ENCODE peak calls at places on chromosome 18, in four cellular contexts. Q, G, J and Y are unnamed samples.
A peak's percentile ranks its signal among the peaks of the same experiment; 100 is the strongest.

GRCh38 chr18:9021458-9021857 is 81.0 kb upstream of the NDUFV2 start:
- DNase-seq in Q (no peak), G (no peak), J (no peak), Y (no peak)

GRCh38 chr18:70292628-70293027 is 3.8 kb downstream of the SOCS6 start:
- DNase-seq in Q (no peak), G (no peak), J (no peak), Y (no peak)

GRCh38 chr18:74382481-74382880 is 66.8 kb downstream of the C18orf63 start:
- DNase-seq in Q (no peak), G (no peak), J (no peak), Y (no peak)

GRCh38 chr18:64449433-64449832 is 300.5 kb upstream of the LINC00305 start:
- DNase-seq in Q (no peak), G (no peak), J (no peak), Y (no peak)

GRCh38 chr18:10271481-10271880 is 183.0 kb upstream of the APCDD1 start:
- DNase-seq in Q (no peak), G (no peak), J (no peak), Y (no peak)

GRCh38 chr18:36499938-36500337 is 202.4 kb downstream of the FHOD3 start:
- DNase-seq in Q (no peak), G (no peak), J (peak; percentile 66), Y (no peak)

GRCh38 chr18:22048221-22048620 is 121.2 kb upstream of the GATA6 start:
- DNase-seq in Q (no peak), G (no peak), J (no peak), Y (no peak)

GRCh38 chr18:22168360-22168921 is 948 bp upstream of the GATA6 start:
- DNase-seq in Q (peak; percentile 59), G (peak; percentile 28), J (no peak), Y (peak; percentile 23)

GRCh38 chr18:79011300-79011870 is 31.8 kb downstream of the SALL3 start:
- DNase-seq in Q (no peak), G (no peak), J (no peak), Y (no peak)

GRCh38 chr18:62771494-62771893 is 56.2 kb downstream of the PHLPP1 start:
- DNase-seq in Q (no peak), G (no peak), J (no peak), Y (no peak)

GRCh38 chr18:5894613-5895299 is 566 bp downstream of the TMEM200C start:
- DNase-seq in Q (no peak), G (no peak), J (no peak), Y (peak; percentile 51)

GRCh38 chr18:74234326-74235171 is 57.2 kb downstream of the CYB5A start:
- DNase-seq in Q (no peak), G (peak; percentile 98), J (no peak), Y (no peak)

GRCh38 chr18:76441002-76441667 is 53.9 kb downstream of the ZNF516 start:
- DNase-seq in Q (no peak), G (no peak), J (no peak), Y (no peak)

GRCh38 chr18:76460482-76460881 is 34.6 kb downstream of the ZNF516 start:
- DNase-seq in Q (no peak), G (no peak), J (no peak), Y (no peak)

GRCh38 chr18:37741012-37741586 is 175.5 kb upstream of the CELF4 start:
- DNase-seq in Q (no peak), G (no peak), J (no peak), Y (no peak)

GRCh38 chr18:80143876-80144275 is 34.8 kb downstream of the ADNP2 start:
- DNase-seq in Q (no peak), G (no peak), J (no peak), Y (no peak)

GRCh38 chr18:75478996-75479870 is 51.7 kb upstream of the SMIM21 start:
- DNase-seq in Q (peak; percentile 28), G (peak; percentile 34), J (peak; percentile 4), Y (no peak)

GRCh38 chr18:52242711-52243110 is 97.3 kb upstream of the DCC start:
- DNase-seq in Q (no peak), G (no peak), J (no peak), Y (no peak)

GRCh38 chr18:72692595-72692994 is 148.5 kb upstream of the CBLN2 start:
- DNase-seq in Q (no peak), G (no peak), J (no peak), Y (no peak)

GRCh38 chr18:72697706-72698105 is 153.6 kb upstream of the CBLN2 start:
- DNase-seq in Q (no peak), G (no peak), J (no peak), Y (no peak)

DNA sequence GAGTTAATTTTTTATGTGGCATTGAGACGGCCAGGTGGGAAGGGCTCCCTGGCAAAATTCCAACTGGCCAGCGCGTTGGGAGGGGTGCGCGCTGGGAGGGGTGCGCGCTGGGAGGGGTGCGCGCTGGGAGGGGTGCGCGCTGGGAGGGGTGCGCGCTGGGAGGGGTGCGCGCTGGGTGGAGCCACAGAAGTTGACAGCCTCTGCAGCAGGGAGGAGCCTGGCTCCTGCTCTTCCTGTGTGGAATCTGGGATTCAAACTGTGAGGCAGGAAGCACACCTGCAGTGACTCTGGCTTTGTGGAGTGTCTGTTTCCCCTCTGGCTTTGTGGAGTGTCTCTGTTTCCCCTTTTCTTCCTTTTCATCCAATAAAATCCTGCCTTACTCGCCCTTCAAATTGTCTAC is 147.9 kb upstream of the CBLN2 start:
- DNase-seq in Q (no peak), G (no peak), J (no peak), Y (peak; percentile 70)
- TF ChIP-seq CREM in Q (no peak), G (no peak), J (no peak), Y (no peak)

DNA sequence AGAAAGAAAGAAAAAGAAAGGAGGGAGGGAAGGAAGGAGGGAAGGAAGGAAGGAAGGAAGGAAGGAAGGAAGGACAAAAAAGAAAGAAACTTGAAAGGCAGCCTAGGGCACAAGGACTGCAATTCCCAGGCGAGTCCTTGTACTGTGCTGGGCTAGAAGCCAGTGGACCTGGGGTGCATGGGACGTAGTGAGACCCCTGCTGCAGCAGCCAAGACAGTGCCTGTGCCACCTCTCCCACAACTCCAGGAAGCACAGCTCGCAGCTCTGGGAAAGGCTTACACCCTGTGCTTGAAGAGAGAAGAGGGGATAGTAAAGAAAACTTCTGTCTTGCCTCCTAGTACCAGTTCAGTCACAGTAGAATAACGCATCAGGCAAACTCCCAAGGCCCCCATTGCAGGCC is 227.9 kb upstream of the CDH7 start:
- DNase-seq in Q (no peak), G (no peak), J (no peak), Y (no peak)
- TF ChIP-seq CREM in Q (no peak), G (no peak), J (no peak), Y (no peak)

GRCh38 chr18:56139372-56139771 is 499.0 kb downstream of the TXNL1 start:
- DNase-seq in Q (no peak), G (no peak), J (no peak), Y (no peak)
- TF ChIP-seq CREM in Q (no peak), G (no peak), J (no peak), Y (no peak)

DNA sequence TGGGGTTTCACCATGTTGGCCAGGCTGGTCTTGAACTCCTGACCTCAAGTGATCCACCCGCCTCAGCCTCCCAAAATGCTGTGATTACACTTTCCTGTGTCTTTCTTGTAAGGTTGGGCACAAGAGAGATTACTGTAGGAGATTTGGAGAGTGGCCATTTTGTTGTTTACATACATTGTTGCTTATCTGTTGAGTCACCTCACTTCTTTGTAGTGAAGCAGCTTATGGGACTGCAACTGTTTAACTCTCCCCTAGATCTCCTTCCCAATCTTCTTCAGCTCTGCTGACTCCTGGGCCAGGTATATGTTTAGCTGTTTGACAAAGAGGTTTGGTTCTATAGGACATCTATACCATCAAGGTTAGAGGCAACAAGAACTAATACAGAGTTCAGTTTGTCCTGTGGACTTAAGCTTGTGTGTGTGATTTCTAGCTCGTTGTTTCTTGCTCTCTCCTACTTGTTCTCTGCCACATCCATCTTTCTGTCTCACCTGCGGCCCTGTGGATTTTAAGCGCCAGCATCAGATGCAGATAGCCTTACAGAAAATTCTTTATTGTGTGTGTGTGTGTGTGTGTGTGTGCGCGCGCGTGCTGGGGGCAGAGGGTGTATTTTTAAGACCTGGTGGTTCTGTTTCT is 95.4 kb downstream of the HAUS1 start:
- DNase-seq in Q (peak; percentile 36), G (peak; percentile 62), J (no peak), Y (no peak)
- TF ChIP-seq CREM in Q (no peak), G (no peak), J (no peak), Y (no peak)

GRCh38 chr18:44792456-44793080 is 111.9 kb downstream of the SETBP1 start:
- DNase-seq in Q (no peak), G (no peak), J (no peak), Y (no peak)
- TF ChIP-seq CREM in Q (no peak), G (no peak), J (no peak), Y (no peak)

GRCh38 chr18:12408247-12408869 is 629 bp downstream of the PRELID3A start:
- DNase-seq in Q (no peak), G (no peak), J (no peak), Y (no peak)
- TF ChIP-seq CREM in Q (no peak), G (no peak), J (no peak), Y (no peak)

GRCh38 chr18:34866739-34867138 is 156.6 kb downstream of the DTNA start:
- DNase-seq in Q (no peak), G (no peak), J (no peak), Y (no peak)
- TF ChIP-seq CREM in Q (no peak), G (no peak), J (no peak), Y (no peak)

DNA sequence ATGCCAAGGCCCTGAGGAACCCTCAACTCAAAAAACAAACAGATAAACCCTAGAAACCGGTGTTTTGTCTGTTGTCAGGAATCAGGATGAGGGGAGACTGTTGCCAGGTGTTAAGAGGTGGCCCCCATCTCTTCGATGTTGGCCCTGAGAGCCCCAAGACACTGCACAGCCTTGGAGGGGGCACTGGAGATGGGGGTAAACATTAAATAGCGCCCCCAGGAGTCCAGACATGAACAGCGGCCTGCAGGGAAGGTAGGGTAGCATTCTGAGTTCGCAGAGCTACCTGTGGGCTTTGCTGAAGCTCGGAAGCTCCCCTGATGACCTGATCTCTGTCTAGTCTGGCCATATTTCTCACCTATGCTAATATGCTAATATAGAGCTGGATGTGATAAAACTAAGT is 97.6 kb upstream of the SMAD2 start:
- DNase-seq in Q (no peak), G (no peak), J (no peak), Y (peak; percentile 12)
- TF ChIP-seq CREM in Q (no peak), G (no peak), J (no peak), Y (no peak)

GRCh38 chr18:23629444-23629946 is 33.2 kb downstream of the ANKRD29 start:
- DNase-seq in Q (no peak), G (peak; percentile 92), J (peak; percentile 45), Y (no peak)

GRCh38 chr18:23626451-23627279 is 36.0 kb downstream of the ANKRD29 start:
- DNase-seq in Q (no peak), G (no peak), J (no peak), Y (no peak)

GRCh38 chr18:23627964-23628363 is 34.7 kb downstream of the ANKRD29 start:
- DNase-seq in Q (no peak), G (no peak), J (no peak), Y (no peak)

GRCh38 chr18:23631312-23631711 is 31.4 kb downstream of the ANKRD29 start:
- DNase-seq in Q (no peak), G (no peak), J (no peak), Y (no peak)

GRCh38 chr18:23627325-23627724 is 35.4 kb downstream of the ANKRD29 start:
- DNase-seq in Q (no peak), G (peak; percentile 37), J (no peak), Y (no peak)
- TF ChIP-seq CREM in Q (no peak), G (no peak), J (no peak), Y (no peak)